ENCODE peak calls at places on chromosomes 2 and 18, in four cellular contexts. One of them, this sample, is unnamed.

GRCh38 chr2:72723769-72724370 is 102.0 kb downstream of the EXOC6B start:
- DNase-seq in C1 segment of cervical spinal cord: no peak
- DNase-seq in non-pigmented ciliary epithelial cell: no peak
- DNase-seq in endothelial cell: no peak
- DNase-seq in this sample: no peak

GRCh38 chr2:111946294-111947114 is 48.1 kb downstream of the MERTK start:
- DNase-seq in endothelial cell: no peak
- DNase-seq in non-pigmented ciliary epithelial cell: peak
- DNase-seq in C1 segment of cervical spinal cord: no peak
- DNase-seq in this sample: no peak

GRCh38 chr2:217934321-217935131 is 68.3 kb downstream of the TNS1 start:
- DNase-seq in non-pigmented ciliary epithelial cell: peak
- DNase-seq in C1 segment of cervical spinal cord: no peak
- DNase-seq in endothelial cell: no peak
- DNase-seq in this sample: peak

GRCh38 chr2:102826904-102827303 is 65.1 kb downstream of the TMEM182 start:
- DNase-seq in endothelial cell: no peak
- DNase-seq in C1 segment of cervical spinal cord: no peak
- DNase-seq in non-pigmented ciliary epithelial cell: no peak
- DNase-seq in this sample: no peak

GRCh38 chr18:9905401-9905922 is 8.4 kb upstream of the VAPA start:
- DNase-seq in non-pigmented ciliary epithelial cell: no peak
- DNase-seq in C1 segment of cervical spinal cord: no peak
- DNase-seq in endothelial cell: no peak
- DNase-seq in this sample: no peak

GRCh38 chr2:58131191-58132011 is 84.8 kb downstream of the VRK2 start:
- DNase-seq in endothelial cell: no peak
- DNase-seq in C1 segment of cervical spinal cord: no peak
- DNase-seq in non-pigmented ciliary epithelial cell: no peak
- DNase-seq in this sample: peak

GRCh38 chr2:137689549-137689948 is 274.7 kb upstream of the HNMT start:
- DNase-seq in endothelial cell: no peak
- DNase-seq in C1 segment of cervical spinal cord: no peak
- DNase-seq in non-pigmented ciliary epithelial cell: peak
- DNase-seq in this sample: no peak

GRCh38 chr2:112614201-112614840 is 29.9 kb downstream of the CHCHD5 start:
- DNase-seq in endothelial cell: no peak
- DNase-seq in C1 segment of cervical spinal cord: no peak
- DNase-seq in non-pigmented ciliary epithelial cell: no peak
- DNase-seq in this sample: no peak

GRCh38 chr2:238282861-238283738 is 5.3 kb downstream of the PER2 start:
- DNase-seq in C1 segment of cervical spinal cord: no peak
- DNase-seq in endothelial cell: no peak
- DNase-seq in non-pigmented ciliary epithelial cell: no peak
- DNase-seq in this sample: no peak

GRCh38 chr2:205367536-205367935 is 314.8 kb upstream of the NRP2 start:
- DNase-seq in C1 segment of cervical spinal cord: no peak
- DNase-seq in non-pigmented ciliary epithelial cell: no peak
- DNase-seq in endothelial cell: no peak
- DNase-seq in this sample: no peak

GRCh38 chr2:183024701-183025100 is 13.6 kb downstream of the NCKAP1 start:
- DNase-seq in non-pigmented ciliary epithelial cell: no peak
- DNase-seq in C1 segment of cervical spinal cord: no peak
- DNase-seq in endothelial cell: no peak
- DNase-seq in this sample: no peak

GRCh38 chr2:38600242-38600891 is 2.4 kb downstream of the HNRNPLL start:
- DNase-seq in non-pigmented ciliary epithelial cell: no peak
- DNase-seq in endothelial cell: no peak
- DNase-seq in C1 segment of cervical spinal cord: no peak
- DNase-seq in this sample: no peak

GRCh38 chr18:58552057-58552461 is 76.8 kb downstream of the ALPK2 start:
- DNase-seq in C1 segment of cervical spinal cord: no peak
- DNase-seq in non-pigmented ciliary epithelial cell: peak
- DNase-seq in endothelial cell: no peak
- DNase-seq in this sample: no peak

GRCh38 chr2:62857139-62857931 is 151.8 kb downstream of the EHBP1 start:
- DNase-seq in non-pigmented ciliary epithelial cell: no peak
- DNase-seq in endothelial cell: no peak
- DNase-seq in C1 segment of cervical spinal cord: no peak
- DNase-seq in this sample: no peak

This sample was measured in amygdala.